ENCODE peak calls at places on chromosomes 13 and 19, in eight cellular contexts. E is B cell, Y is omental fat pad, A is brain microvascular endothelial cell, Q is BE2C, P is testis, C is left lung, R is MCF 10A. U is an unnamed sample.

GRCh38 chr19:10981496-10981895 is 20.7 kb downstream of the SMARCA4 start:
- DNase-seq in Q (no peak), C (no peak), P (no peak), E (no peak), Y (no peak), R (no peak), A (no peak), U (no peak)

GRCh38 chr19:51440846-51441409 is 17.3 kb downstream of the SIGLEC8 start:
- DNase-seq in E (no peak), C (peak), R (no peak), Y (no peak), P (peak), Q (no peak), A (no peak), U (peak)

GRCh38 chr19:47257411-47258169 is 1.3 kb downstream of the CCDC9 start:
- DNase-seq in C (no peak), E (peak), A (no peak), P (no peak), Y (no peak), Q (no peak), R (no peak), U (no peak)

GRCh38 chr19:35249848-35250711 is 1.3 kb downstream of the LSR start:
- DNase-seq in P (no peak), C (peak), A (no peak), Q (no peak), Y (no peak), E (no peak), R (no peak), U (peak)

GRCh38 chr19:3398114-3398899 is 31.9 kb downstream of the NFIC start:
- DNase-seq in Q (no peak), A (no peak), E (no peak), C (peak), Y (no peak), P (peak), R (no peak), U (no peak)

GRCh38 chr13:80086304-80086721 is 254.6 kb downstream of the SPRY2 start:
- DNase-seq in Y (no peak), P (no peak), Q (no peak), C (no peak), E (no peak), R (peak), A (no peak), U (no peak)

GRCh38 chr19:12647047-12647446 is 19.5 kb downstream of the MAN2B1 start:
- DNase-seq in E (no peak), R (no peak), Q (no peak), P (no peak), Y (no peak), A (no peak), C (no peak), U (no peak)

GRCh38 chr13:109880371-109881346 is 94.3 kb upstream of the IRS2 start:
- DNase-seq in P (no peak), E (no peak), Y (no peak), A (no peak), R (no peak), C (no peak), Q (no peak), U (no peak)

GRCh38 chr13:71217827-71218226 is 649.2 kb downstream of the DACH1 start:
- DNase-seq in P (no peak), A (no peak), Y (no peak), R (no peak), E (no peak), C (no peak), Q (no peak), U (no peak)

GRCh38 chr13:61728468-61728867 is 312.8 kb upstream of the PCDH20 start:
- DNase-seq in C (no peak), Q (peak), Y (no peak), E (no peak), P (no peak), R (peak), A (no peak), U (no peak)

GRCh38 chr13:44352671-44353070 is 21.0 kb upstream of the SERP2 start:
- DNase-seq in A (no peak), Q (no peak), P (no peak), Y (no peak), C (no peak), E (no peak), R (no peak), U (peak)

GRCh38 chr19:17394891-17395415 is 957 bp upstream of the CCDC194 start:
- DNase-seq in Q (peak), R (peak), C (peak), Y (no peak), E (peak), A (no peak), P (peak), U (no peak)

GRCh38 chr19:50926144-50926543 is 14.9 kb upstream of the KLK4 start:
- DNase-seq in C (no peak), P (no peak), A (no peak), E (no peak), R (no peak), Y (no peak), Q (no peak), U (no peak)

GRCh38 chr13:93861818-93862217 is 617.7 kb downstream of the DCT start:
- DNase-seq in P (no peak), A (peak), C (no peak), R (peak), E (no peak), Q (peak), Y (no peak), U (no peak)

GRCh38 chr19:16369664-16370576 is 45.3 kb downstream of the KLF2 start:
- DNase-seq in Y (no peak), A (no peak), E (peak), P (no peak), C (no peak), Q (no peak), R (no peak), U (peak)

GRCh38 chr13:104809483-104809882 is 1726.0 kb downstream of the EFNB2 start:
- DNase-seq in P (no peak), Q (no peak), E (no peak), Y (no peak), R (peak), A (peak), C (no peak), U (no peak)

GRCh38 chr19:39916851-39917396 is 17.5 kb downstream of the FCGBP start:
- DNase-seq in P (no peak), Y (no peak), C (no peak), E (no peak), A (no peak), Q (no peak), R (no peak), U (no peak)

GRCh38 chr19:389246-389934 is 19.6 kb downstream of the C2CD4C start:
- DNase-seq in R (no peak), E (no peak), Q (no peak), P (no peak), A (no peak), C (no peak), Y (peak), U (no peak)

GRCh38 chr13:49466240-49466914 is 22.3 kb downstream of the SETDB2 start:
- DNase-seq in E (no peak), Y (no peak), R (no peak), C (no peak), P (no peak), Q (no peak), A (no peak), U (no peak)

GRCh38 chr13:73056054-73056962 is 2.5 kb upstream of the KLF5 start:
- DNase-seq in Q (no peak), A (peak), R (peak), Y (no peak), P (no peak), E (no peak), C (no peak), U (no peak)

GRCh38 chr13:39052944-39053343 is 14.7 kb downstream of the NHLRC3 start:
- DNase-seq in Y (no peak), C (no peak), Q (no peak), A (no peak), R (no peak), E (no peak), P (no peak), U (no peak)

GRCh38 chr13:101451641-101452040 is 834 bp upstream of the ITGBL1 start:
- DNase-seq in E (no peak), R (no peak), C (no peak), P (no peak), Q (no peak), Y (no peak), A (no peak), U (no peak)

GRCh38 chr13:111249637-111250360 is 70.6 kb upstream of the TEX29 start:
- DNase-seq in Q (no peak), C (no peak), P (no peak), R (no peak), A (peak), E (no peak), Y (no peak), U (no peak)

GRCh38 chr19:29289020-29289419 is 76.1 kb upstream of the UQCRFS1 start:
- DNase-seq in R (no peak), Q (no peak), Y (no peak), E (no peak), A (no peak), C (no peak), P (no peak), U (no peak)

GRCh38 chr19:29675650-29676186 is 10.5 kb downstream of the PLEKHF1 start:
- DNase-seq in A (no peak), Q (no peak), C (no peak), P (no peak), Y (peak), R (no peak), E (no peak), U (no peak)

GRCh38 chr19:6020166-6020967 is 42.4 kb upstream of the RANBP3 start:
- DNase-seq in P (no peak), R (no peak), E (no peak), C (peak), Y (no peak), A (no peak), Q (no peak), U (no peak)

GRCh38 chr13:24865158-24865557 is 101.2 kb downstream of the RNF17 start:
- DNase-seq in Q (no peak), Y (no peak), R (peak), E (no peak), P (no peak), C (no peak), A (no peak), U (no peak)

GRCh38 chr13:51838235-51838846 is 6.6 kb downstream of the TMEM272 start:
- DNase-seq in A (peak), Q (no peak), Y (no peak), C (no peak), E (no peak), R (no peak), P (no peak), U (no peak)

GRCh38 chr13:98476106-98476505 is 100.8 kb downstream of the STK24 start:
- DNase-seq in A (no peak), Y (no peak), Q (no peak), C (no peak), R (no peak), P (no peak), E (peak), U (no peak)

GRCh38 chr19:13058951-13059660 is 43.6 kb downstream of the LYL1 start:
- DNase-seq in C (no peak), Y (no peak), Q (peak), P (peak), R (no peak), E (no peak), A (no peak), U (no peak)

GRCh38 chr19:9566729-9567128 is 17.6 kb downstream of the ZNF121 start:
- DNase-seq in Y (no peak), Q (no peak), R (no peak), E (no peak), P (no peak), C (no peak), A (no peak), U (no peak)
- TF ChIP-seq CTCF in Y (no peak), Q (peak), R (no peak), E (no peak), P (no peak), C (no peak), A (peak), U (no peak)

GRCh38 chr13:81636120-81636519 is 1295.2 kb upstream of the SPRY2 start:
- DNase-seq in Y (no peak), A (no peak), R (no peak), C (no peak), P (no peak), Q (no peak), E (no peak), U (no peak)

DNA sequence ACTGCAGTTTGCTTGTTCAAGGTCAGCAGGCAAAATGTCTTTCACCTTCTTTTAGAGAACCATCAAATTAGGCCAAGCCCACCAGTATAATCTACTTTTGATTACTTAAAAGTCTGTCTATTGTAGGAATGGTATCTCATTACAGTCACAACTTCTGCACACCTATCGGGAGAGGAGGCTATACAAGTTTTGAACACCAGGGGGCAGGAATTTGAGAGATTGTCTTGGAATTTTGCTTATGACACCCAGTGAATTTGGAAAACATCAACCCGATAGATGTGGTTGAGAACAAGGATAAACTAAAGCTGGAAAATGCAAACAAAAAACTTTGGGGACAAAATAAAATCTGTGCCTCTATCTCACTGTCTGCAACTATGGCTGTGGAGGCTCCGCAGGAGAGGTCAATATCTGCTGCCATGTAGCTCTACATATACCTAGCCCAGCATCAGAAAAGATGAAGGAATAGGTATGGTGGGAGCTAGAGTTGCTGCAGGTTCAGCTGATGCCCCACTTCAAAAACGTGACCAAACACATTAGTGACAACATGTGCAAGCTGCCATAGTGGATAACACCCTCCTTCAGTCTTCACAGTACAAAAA is 1299.2 kb upstream of the SPRY2 start:
- DNase-seq in A (no peak), Q (peak), P (peak), E (no peak), C (no peak), Y (no peak), R (peak), U (no peak)
- TF ChIP-seq CTCF in A (peak), Q (peak), P (peak), E (no peak), C (peak), Y (no peak), R (peak), U (no peak)

GRCh38 chr19:44640518-44640917 is 3.2 kb upstream of the PVR start:
- DNase-seq in C (no peak), E (no peak), Q (no peak), Y (no peak), R (peak), P (no peak), A (no peak), U (no peak)

GRCh38 chr19:44643605-44644390 is at the start of gene PVR:
- DNase-seq in A (peak), C (peak), E (peak), Q (peak), Y (peak), R (peak), P (peak), U (peak)

GRCh38 chr19:44641460-44641859 is 2.2 kb upstream of the PVR start:
- DNase-seq in C (no peak), P (no peak), Y (no peak), R (no peak), A (no peak), E (no peak), Q (no peak), U (no peak)

GRCh38 chr19:44641866-44642265 is 1.8 kb upstream of the PVR start:
- DNase-seq in C (no peak), P (no peak), E (no peak), A (no peak), Y (no peak), R (no peak), Q (no peak), U (no peak)

DNA sequence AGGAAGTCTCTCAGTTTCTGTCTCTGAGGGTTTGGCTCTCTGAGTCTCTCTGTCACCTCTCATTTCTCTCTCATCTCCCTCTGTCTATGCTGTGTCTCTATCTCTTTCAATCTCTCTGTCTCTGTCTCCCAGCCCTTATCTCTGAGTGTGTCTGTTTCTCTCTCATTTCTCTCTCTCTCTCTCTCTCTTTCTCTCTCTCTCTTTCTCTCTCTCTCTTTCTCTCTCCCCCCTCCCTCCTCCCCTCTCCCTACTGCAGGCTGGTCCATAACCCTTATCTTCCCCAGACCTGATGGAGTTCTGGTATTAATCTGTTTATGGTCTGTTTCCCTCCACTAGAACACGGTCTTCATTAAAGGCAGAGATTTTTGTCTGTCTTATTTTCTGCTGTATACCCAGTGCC is 1.3 kb upstream of the PVR start:
- DNase-seq in Y (no peak), C (no peak), Q (no peak), E (no peak), R (no peak), A (no peak), P (no peak), U (no peak)
- TF ChIP-seq CTCF in Y (no peak), C (no peak), Q (no peak), E (no peak), R (no peak), A (no peak), P (no peak), U (no peak)

GRCh38 chr19:44905437-44906160 is at the start of gene APOE:
- DNase-seq in C (peak), A (no peak), P (peak), Q (no peak), R (no peak), Y (no peak), E (no peak), U (no peak)

GRCh38 chr19:44908074-44908835 is 2.7 kb downstream of the APOE start:
- DNase-seq in Y (no peak), Q (no peak), E (no peak), C (no peak), P (no peak), A (no peak), R (no peak), U (no peak)

GRCh38 chr19:44909775-44910174 is 4.2 kb downstream of the APOE start:
- DNase-seq in Q (no peak), R (no peak), Y (no peak), A (no peak), E (no peak), P (no peak), C (no peak), U (no peak)

GRCh38 chr19:44907613-44908012 is 2.0 kb downstream of the APOE start:
- DNase-seq in R (no peak), E (no peak), P (no peak), Q (no peak), Y (no peak), C (no peak), A (no peak), U (no peak)

DNA sequence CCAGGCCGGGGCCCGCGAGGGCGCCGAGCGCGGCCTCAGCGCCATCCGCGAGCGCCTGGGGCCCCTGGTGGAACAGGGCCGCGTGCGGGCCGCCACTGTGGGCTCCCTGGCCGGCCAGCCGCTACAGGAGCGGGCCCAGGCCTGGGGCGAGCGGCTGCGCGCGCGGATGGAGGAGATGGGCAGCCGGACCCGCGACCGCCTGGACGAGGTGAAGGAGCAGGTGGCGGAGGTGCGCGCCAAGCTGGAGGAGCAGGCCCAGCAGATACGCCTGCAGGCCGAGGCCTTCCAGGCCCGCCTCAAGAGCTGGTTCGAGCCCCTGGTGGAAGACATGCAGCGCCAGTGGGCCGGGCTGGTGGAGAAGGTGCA is 3.2 kb downstream of the APOE start:
- DNase-seq in Q (no peak), E (no peak), A (no peak), Y (no peak), C (no peak), R (no peak), P (no peak), U (no peak)
- TF ChIP-seq CTCF in Q (no peak), E (no peak), A (no peak), Y (no peak), C (no peak), R (no peak), P (no peak), U (no peak)

GRCh38 chr13:40342461-40342860 is 324.0 kb downstream of the FOXO1 start:
- DNase-seq in A (no peak), R (no peak), C (no peak), Q (no peak), E (no peak), P (no peak), Y (no peak), U (no peak)

GRCh38 chr13:40338217-40338616 is 328.2 kb downstream of the FOXO1 start:
- DNase-seq in C (no peak), P (no peak), A (no peak), Y (no peak), R (no peak), E (no peak), Q (no peak), U (no peak)

GRCh38 chr13:40341501-40341900 is 324.9 kb downstream of the FOXO1 start:
- DNase-seq in A (no peak), P (no peak), Q (no peak), Y (no peak), R (no peak), C (no peak), E (no peak), U (no peak)

GRCh38 chr13:40341086-40341471 is 325.4 kb downstream of the FOXO1 start:
- DNase-seq in R (no peak), A (no peak), E (no peak), P (no peak), C (no peak), Q (no peak), Y (no peak), U (no peak)

DNA sequence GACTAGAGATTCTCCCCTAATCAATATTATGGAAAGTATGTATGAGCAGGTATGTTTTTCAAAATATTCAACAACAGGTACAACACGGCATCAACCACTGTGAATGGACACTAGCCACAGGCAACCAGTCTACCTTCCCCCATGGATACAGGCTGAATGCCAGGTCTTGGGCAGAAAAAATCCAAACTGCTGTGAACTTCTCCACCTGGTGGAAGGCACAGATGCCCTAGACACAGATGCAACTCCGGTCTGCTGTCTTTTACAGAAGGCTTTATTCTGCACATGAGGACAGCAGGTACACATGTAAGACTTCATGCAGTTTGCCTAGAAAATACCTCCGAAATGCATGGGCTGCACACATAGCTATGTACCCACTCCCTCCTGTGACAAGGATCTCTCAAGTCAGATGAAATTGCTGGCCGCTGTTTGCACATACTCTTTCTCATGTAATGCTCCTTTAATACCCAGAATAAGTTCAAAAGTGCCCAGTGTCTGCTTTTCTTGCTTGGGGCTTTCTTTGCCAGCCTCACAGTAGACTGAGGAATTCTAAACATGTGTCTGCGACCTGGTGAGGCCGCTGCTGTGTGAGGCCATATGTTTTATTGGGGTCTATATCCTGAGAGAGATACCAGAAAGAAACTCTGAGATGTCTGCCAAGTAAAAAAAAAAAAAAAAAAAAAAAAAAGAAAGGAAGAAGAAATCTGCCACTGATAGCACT is 325.9 kb downstream of the FOXO1 start:
- DNase-seq in R (peak), C (no peak), A (no peak), Q (no peak), Y (no peak), P (no peak), E (no peak), U (no peak)
- TF ChIP-seq CTCF in R (peak), C (no peak), A (peak), Q (no peak), Y (no peak), P (no peak), E (no peak), U (no peak)

GRCh38 chr13:23574421-23574820 is 4.2 kb downstream of the TNFRSF19 start:
- DNase-seq in Q (no peak), E (no peak), R (no peak), A (no peak), P (no peak), C (no peak), Y (no peak), U (no peak)
- TF ChIP-seq CTCF in Q (no peak), E (no peak), R (no peak), A (no peak), P (no peak), C (no peak), Y (no peak), U (no peak)

GRCh38 chr19:55635334-55635717 is 5.5 kb upstream of the ZNF580 start:
- DNase-seq in A (no peak), Q (no peak), P (no peak), Y (no peak), R (no peak), C (no peak), E (peak), U (no peak)
- TF ChIP-seq CTCF in A (no peak), Q (no peak), P (no peak), Y (no peak), R (no peak), C (no peak), E (no peak), U (no peak)

GRCh38 chr19:58372311-58373133 is 8.3 kb downstream of the ZNF837 start:
- DNase-seq in R (no peak), E (no peak), P (peak), Q (no peak), Y (no peak), A (no peak), C (no peak), U (no peak)
- TF ChIP-seq CTCF in R (peak), E (no peak), P (no peak), Q (no peak), Y (no peak), A (peak), C (no peak), U (no peak)